ENCODE peak calls at places on chromosomes 16 and 17, in nine cellular contexts. P, D, M, G, N, R, H, Y and X are unnamed samples. For H3K4me1 and H3K36me3, the result is how much of the 10 kb centered on the place peaks cover.

GRCh38 chr17:79294459-79295071 is 219.9 kb downstream of the ENGASE start:
- DNase-seq in M (peak), G (no peak), P (peak), N (peak), H (peak), D (peak), Y (no peak), R (peak), X (no peak)

GRCh38 chr16:4015991-4016325 is 100.3 kb downstream of the ADCY9 start:
- DNase-seq in R (no peak), P (no peak), M (no peak), D (no peak), H (no peak), N (no peak), G (no peak), Y (no peak), X (no peak)

GRCh38 chr17:76506408-76507328 is 5.4 kb upstream of the RHBDF2 start:
- DNase-seq in R (peak), D (peak), H (peak), Y (peak), G (no peak), N (peak), P (peak), M (peak), X (peak)

GRCh38 chr17:42288985-42289862 is 926 bp downstream of the STAT5A start:
- DNase-seq in R (no peak), G (no peak), P (no peak), D (peak), M (peak), H (peak), N (no peak), Y (no peak), X (no peak)

GRCh38 chr17:57574040-57574513 is 171.0 kb downstream of the CCDC182 start:
- DNase-seq in Y (no peak), D (no peak), P (peak), N (peak), M (no peak), G (no peak), H (no peak), R (no peak), X (no peak)

GRCh38 chr17:38636054-38636453 is 30.3 kb upstream of the SRCIN1 start:
- DNase-seq in H (no peak), N (no peak), P (no peak), M (no peak), D (no peak), R (no peak), G (no peak), Y (no peak), X (no peak)

GRCh38 chr17:55607736-55608341 is 96.6 kb upstream of the SMIM36 start:
- DNase-seq in N (peak), D (peak), Y (no peak), H (peak), R (peak), P (peak), M (peak), G (no peak), X (no peak)

GRCh38 chr17:31803494-31804213 is 55.4 kb downstream of the COPRS start:
- DNase-seq in M (no peak), P (peak), G (no peak), Y (no peak), N (no peak), H (no peak), R (no peak), D (peak), X (no peak)

GRCh38 chr16:82093901-82094300 is 58.8 kb downstream of the HSD17B2 start:
- DNase-seq in N (no peak), G (no peak), Y (no peak), R (no peak), M (no peak), P (peak), D (no peak), H (no peak), X (no peak)

GRCh38 chr16:11152205-11152604 is 103.8 kb downstream of the SOCS1 start:
- DNase-seq in P (no peak), N (no peak), Y (no peak), H (no peak), R (no peak), G (no peak), M (no peak), D (no peak), X (no peak)

GRCh38 chr17:69763503-69763902 is 311.5 kb upstream of the KCNJ16 start:
- DNase-seq in D (no peak), Y (no peak), G (no peak), M (no peak), H (no peak), R (no peak), N (no peak), P (peak), X (no peak)

GRCh38 chr17:694239-694638 is 20.4 kb downstream of the VPS53 start:
- DNase-seq in Y (no peak), H (no peak), G (no peak), N (no peak), M (no peak), R (no peak), P (peak), D (no peak), X (no peak)

GRCh38 chr17:77696720-77697460 is 261.6 kb upstream of the TNRC6C start:
- DNase-seq in P (no peak), N (no peak), R (no peak), D (no peak), G (no peak), M (no peak), H (peak), Y (no peak), X (no peak)

GRCh38 chr16:3017806-3018506 is at the start of gene CLDN6:
- DNase-seq in H (no peak), G (no peak), R (no peak), P (no peak), Y (no peak), M (peak), N (no peak), D (peak), X (no peak)

GRCh38 chr17:43832168-43832975 is 574 bp downstream of the MPP3 start:
- DNase-seq in P (peak), N (peak), D (peak), M (peak), R (peak), Y (no peak), H (peak), G (no peak), X (no peak)

GRCh38 chr17:50248255-50248654 is 26.0 kb upstream of the TMEM92 start:
- DNase-seq in D (no peak), G (no peak), Y (no peak), H (no peak), N (no peak), R (no peak), M (no peak), P (no peak), X (no peak)

GRCh38 chr16:85707528-85708095 is 18.9 kb upstream of the GINS2 start:
- DNase-seq in D (peak), N (no peak), P (no peak), G (no peak), R (no peak), Y (no peak), M (no peak), H (no peak), X (no peak)

GRCh38 chr16:85709766-85710423 is 21.1 kb upstream of the GINS2 start:
- DNase-seq in Y (no peak), M (no peak), D (no peak), N (no peak), P (no peak), G (no peak), R (no peak), H (no peak), X (no peak)

GRCh38 chr16:85706449-85707034 is 17.8 kb upstream of the GINS2 start:
- DNase-seq in H (no peak), M (no peak), N (no peak), Y (no peak), R (no peak), P (no peak), D (no peak), G (no peak), X (no peak)

GRCh38 chr16:85704900-85705846 is 16.4 kb upstream of the GINS2 start:
- DNase-seq in M (no peak), P (no peak), Y (no peak), R (no peak), G (no peak), D (no peak), N (no peak), H (no peak), X (no peak)

DNA sequence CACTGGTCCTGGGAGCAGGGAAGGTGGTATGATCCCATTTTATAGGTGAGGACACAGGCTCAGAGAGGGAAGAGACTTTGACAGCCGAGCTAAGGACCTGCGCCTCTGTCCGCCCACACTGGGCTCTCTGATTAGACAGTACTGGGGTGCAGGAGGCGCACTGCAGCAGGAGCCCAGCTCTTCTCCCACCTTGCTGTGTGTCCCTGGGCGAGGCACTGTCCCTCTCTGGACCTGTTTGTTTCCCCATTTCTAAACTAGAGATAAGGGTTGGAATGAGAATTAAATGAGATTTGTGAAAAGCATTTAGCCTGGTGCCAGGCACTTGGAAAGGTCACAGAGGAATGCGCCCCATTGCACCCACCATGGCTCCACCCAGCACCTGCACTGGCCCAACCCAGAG is 19.6 kb upstream of the GINS2 start:
- DNase-seq in H (no peak), Y (no peak), G (no peak), R (no peak), D (no peak), P (no peak), N (no peak), M (no peak), X (no peak)
- H3K4me1 ChIP-seq in H (under half), Y (under half), G (under half), R (under half), D (under half), P (under half), N (under half), M (under half), X (under half)

GRCh38 chr16:28204622-28205021 is 7.1 kb downstream of the XPO6 start:
- DNase-seq in M (no peak), N (no peak), R (no peak), Y (no peak), D (no peak), P (no peak), H (no peak), G (no peak), X (no peak)

GRCh38 chr16:28204211-28204610 is 7.6 kb downstream of the XPO6 start:
- DNase-seq in R (no peak), Y (no peak), P (no peak), M (peak), D (no peak), H (no peak), G (no peak), N (no peak), X (no peak)

GRCh38 chr16:28196331-28196987 is 15.3 kb downstream of the XPO6 start:
- DNase-seq in D (no peak), P (no peak), M (no peak), Y (no peak), N (no peak), G (no peak), R (no peak), H (no peak), X (no peak)

GRCh38 chr16:28202147-28202746 is 9.5 kb downstream of the XPO6 start:
- DNase-seq in R (no peak), N (no peak), M (no peak), Y (no peak), G (no peak), D (no peak), P (no peak), H (no peak), X (no peak)

GRCh38 chr16:28200661-28201060 is 11.1 kb downstream of the XPO6 start:
- DNase-seq in M (no peak), D (no peak), G (no peak), R (no peak), N (no peak), Y (no peak), P (no peak), H (no peak), X (no peak)
- H3K36me3 ChIP-seq in M (under half), D (under half), G (half or more), R (under half), N (under half), Y (under half), P (under half), H (under half), X (under half)

GRCh38 chr17:7445011-7445927 is at the start of gene CHRNB1:
- DNase-seq in N (peak), R (peak), D (peak), G (no peak), P (no peak), H (peak), M (peak), Y (peak), X (no peak)
- TF ChIP-seq CTCF in N (peak), R (no peak), D (peak), G (no peak), P (no peak), H (no peak), M (no peak), Y (peak), X (no peak)

GRCh38 chr16:14072360-14072759 is 1.2 kb downstream of the MRTFB start:
- DNase-seq in H (no peak), G (no peak), P (no peak), M (peak), N (no peak), Y (no peak), R (no peak), D (no peak), X (no peak)
- H3K4me1 ChIP-seq in H (under half), G (under half), P (under half), M (under half), N (under half), Y (under half), R (under half), D (under half), X (under half)

GRCh38 chr17:75178453-75178852 is 4.3 kb downstream of the SUMO2 start:
- DNase-seq in N (peak), H (no peak), P (no peak), M (no peak), Y (no peak), R (no peak), D (no peak), G (no peak), X (no peak)
- H3K36me3 ChIP-seq in N (half or more), H (under half), P (half or more), M (under half), Y (under half), R (under half), D (under half), G (half or more), X (under half)

DNA sequence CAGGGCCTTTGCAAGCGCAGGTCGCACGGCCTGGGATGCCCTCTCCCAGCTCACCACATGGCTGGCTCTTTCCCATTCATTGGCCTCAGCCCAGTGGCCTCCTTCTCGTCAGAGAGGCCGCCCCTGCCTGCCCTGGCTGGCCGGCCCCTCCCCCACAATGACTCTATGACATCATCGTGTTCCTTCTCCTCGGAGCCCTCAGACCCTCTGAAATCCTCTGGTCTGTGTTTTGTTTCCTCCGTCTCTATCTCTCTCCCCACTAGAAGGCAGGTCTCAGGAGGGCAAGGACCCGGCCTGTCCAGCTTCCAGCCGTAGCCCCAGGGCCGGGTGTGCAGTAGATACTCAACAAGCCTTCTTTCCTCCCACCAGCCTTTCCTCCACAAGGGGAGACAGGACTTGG is 164.8 kb upstream of the FOXF1 start:
- DNase-seq in R (no peak), Y (no peak), P (no peak), H (no peak), M (no peak), D (no peak), G (no peak), N (no peak), X (no peak)
- TF ChIP-seq CTCF in R (no peak), Y (no peak), P (no peak), H (no peak), M (no peak), D (no peak), G (no peak), N (no peak), X (no peak)

GRCh38 chr17:18314731-18315497 is at the start of the genes SMCR8 and TOP3A:
- DNase-seq in H (peak), M (peak), G (peak), N (peak), P (peak), D (peak), R (peak), Y (peak), X (peak)

GRCh38 chr17:18318771-18319450 is 3.8 kb downstream of the SMCR8 start:
- DNase-seq in H (no peak), M (no peak), P (no peak), R (no peak), G (no peak), Y (no peak), N (no peak), D (no peak), X (no peak)

GRCh38 chr17:18318122-18318521 is 3.0 kb downstream of the SMCR8 start:
- DNase-seq in M (no peak), R (no peak), N (no peak), H (no peak), Y (no peak), P (no peak), G (no peak), D (no peak), X (no peak)

GRCh38 chr17:18314059-18314730 is 599 bp downstream of the TOP3A start:
- DNase-seq in G (no peak), Y (no peak), D (no peak), N (no peak), R (no peak), P (peak), M (peak), H (no peak), X (no peak)

GRCh38 chr17:18315498-18316360 is 636 bp downstream of the SMCR8 start:
- DNase-seq in M (no peak), G (no peak), N (no peak), H (peak), R (no peak), Y (no peak), P (no peak), D (peak), X (no peak)
- H3K4me1 ChIP-seq in M (half or more), G (half or more), N (half or more), H (under half), R (under half), Y (half or more), P (half or more), D (half or more), X (half or more)